ENCODE peak calls at places on chromosomes 16 and 17, in seven cellular contexts. Z is SK-N-SH, H is HepG2, B is HCT116, Y is GM12878, Q is H1, I is K562. K is an unnamed sample. For H3K27me3, the result is how much of the 10 kb centered on the place peaks cover.

GRCh38 chr16:24721830-24722238 is 7.6 kb upstream of the TNRC6A start:
- DNase-seq in H (no peak), Q (no peak), I (no peak), Z (no peak), Y (no peak), B (no peak), K (no peak)

GRCh38 chr17:67211742-67212141 is 33.3 kb downstream of the HELZ start:
- DNase-seq in I (no peak), Q (no peak), Z (no peak), Y (no peak), B (no peak), H (peak), K (no peak)

GRCh38 chr16:67277294-67277998 is 1.9 kb upstream of the PLEKHG4 start:
- DNase-seq in Y (no peak), Z (no peak), I (peak), H (peak), B (peak), Q (no peak), K (no peak)

GRCh38 chr17:17792551-17793377 is 44.0 kb downstream of the SREBF1 start:
- DNase-seq in Q (no peak), B (no peak), H (no peak), Y (no peak), I (peak), Z (peak), K (no peak)

GRCh38 chr16:12131755-12132154 is 155.2 kb downstream of the SNX29 start:
- DNase-seq in H (no peak), Z (no peak), Q (no peak), B (no peak), Y (no peak), I (no peak), K (no peak)

GRCh38 chr16:843771-844170 is 43.2 kb upstream of the GNG13 start:
- DNase-seq in H (no peak), I (no peak), Y (no peak), Z (no peak), B (no peak), Q (no peak), K (no peak)

GRCh38 chr16:65876200-65876498 is 490.3 kb upstream of the CDH5 start:
- DNase-seq in B (no peak), Y (no peak), Z (no peak), I (no peak), H (no peak), Q (no peak), K (no peak)

GRCh38 chr17:49482144-49482817 is 12.8 kb upstream of the NGFR start:
- DNase-seq in Q (no peak), Z (no peak), B (no peak), Y (no peak), H (no peak), I (peak), K (no peak)

GRCh38 chr16:1300664-1301476 is 8.6 kb upstream of the UBE2I start:
- DNase-seq in I (peak), H (peak), Z (peak), B (no peak), Q (peak), Y (no peak), K (peak)

DNA sequence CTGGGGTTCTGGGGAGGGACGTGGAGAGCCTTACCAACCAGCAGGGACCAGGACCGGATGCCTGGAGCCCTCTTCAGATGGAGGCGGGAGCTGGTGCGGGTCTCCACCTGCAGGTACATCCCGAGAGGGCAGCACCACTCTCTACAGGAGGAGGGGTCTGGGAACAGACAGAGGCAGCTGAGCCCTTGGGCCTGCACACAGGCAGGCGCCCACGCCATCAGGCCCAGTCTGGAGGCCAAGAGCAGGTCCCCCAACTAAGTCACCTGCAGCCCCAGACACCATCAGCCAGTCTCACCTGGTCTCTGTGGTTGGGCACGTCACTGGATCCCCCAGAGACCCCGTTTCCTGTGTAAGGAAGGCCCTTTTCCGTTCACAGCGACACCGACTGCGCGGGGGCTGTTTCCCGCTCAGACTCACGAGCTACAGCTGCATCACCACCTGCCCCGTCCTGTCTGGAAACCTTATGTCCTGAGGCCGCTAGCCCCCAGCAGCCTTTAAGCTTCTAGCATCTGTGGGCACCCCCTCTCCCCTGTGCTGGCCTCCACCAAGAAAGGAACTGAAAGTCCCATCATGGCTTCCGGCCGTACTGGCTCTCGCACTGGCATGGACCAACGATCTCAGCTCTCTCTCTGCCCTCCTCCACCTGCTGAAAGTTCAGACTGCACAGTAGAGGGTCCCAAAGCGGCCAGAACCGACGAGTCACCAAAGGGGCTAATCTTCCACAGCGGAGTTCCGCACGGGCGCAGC is 1.2 kb downstream of the CYBC1 start:
- DNase-seq in H (no peak), Q (no peak), Z (peak), I (no peak), B (no peak), Y (peak), K (no peak)
- TF ChIP-seq YY1 in H (no peak), Q (no peak), Z (peak), I (no peak), B (no peak), Y (peak), K (no peak)

DNA sequence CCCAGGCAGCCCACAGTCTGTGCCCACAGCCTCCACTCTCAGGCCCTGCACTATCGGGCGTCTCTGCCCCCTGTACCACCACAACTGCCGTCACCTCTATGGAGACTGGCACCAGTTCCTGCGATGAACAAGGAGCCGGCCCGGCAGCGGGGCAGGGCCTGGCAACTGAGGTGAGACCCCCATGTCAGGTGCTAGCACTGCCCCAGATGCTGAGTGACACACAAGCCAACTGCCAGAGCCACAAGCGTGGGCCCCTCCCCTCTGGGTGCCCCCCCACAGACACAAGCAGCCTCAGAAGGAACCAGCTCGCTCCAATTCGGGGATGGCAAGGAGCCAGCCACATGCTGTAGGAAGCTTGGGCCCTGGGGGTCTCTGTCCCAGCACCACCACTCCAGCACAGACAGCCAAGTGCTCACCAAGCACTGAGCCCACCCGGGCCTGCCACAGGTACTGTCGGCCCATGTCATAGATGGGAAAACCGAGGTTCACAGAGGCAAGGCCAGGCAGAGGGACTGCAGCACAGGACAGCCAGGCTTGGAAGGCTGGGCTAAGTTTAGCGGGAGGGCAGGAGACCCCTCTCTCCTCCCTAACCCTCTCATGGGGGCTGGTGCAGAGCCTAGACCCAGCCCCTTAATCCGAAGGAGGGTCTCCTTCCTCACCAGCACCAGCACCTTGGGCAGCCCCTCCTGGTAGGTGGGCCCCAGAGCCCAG is 1.4 kb upstream of the PVALEF start:
- DNase-seq in Z (no peak), Q (no peak), I (no peak), B (no peak), H (no peak), Y (no peak), K (no peak)
- H3K27me3 ChIP-seq in Z (under half), Q (under half), I (under half), B (under half), H (under half), Y (under half), K (under half)

GRCh38 chr17:73724341-73724740 is 80.1 kb upstream of the SDK2 start:
- DNase-seq in B (no peak), Y (no peak), Q (no peak), Z (no peak), I (no peak), H (no peak), K (no peak)

GRCh38 chr17:73723317-73723716 is 79.1 kb upstream of the SDK2 start:
- DNase-seq in Q (no peak), I (no peak), Y (no peak), H (no peak), Z (no peak), B (no peak), K (no peak)

GRCh38 chr17:73719588-73720071 is 75.4 kb upstream of the SDK2 start:
- DNase-seq in H (peak), Z (peak), Y (no peak), I (no peak), Q (no peak), B (no peak), K (no peak)

GRCh38 chr17:73720187-73720834 is 76.1 kb upstream of the SDK2 start:
- DNase-seq in Y (no peak), I (no peak), B (no peak), Z (no peak), Q (no peak), H (peak), K (no peak)

GRCh38 chr17:73722163-73722562 is 77.9 kb upstream of the SDK2 start:
- DNase-seq in Q (no peak), Z (peak), B (no peak), I (no peak), H (no peak), Y (no peak), K (no peak)
- H3K4me3 ChIP-seq in Q (no peak), Z (no peak), B (no peak), I (no peak), H (no peak), Y (no peak), K (no peak)

DNA sequence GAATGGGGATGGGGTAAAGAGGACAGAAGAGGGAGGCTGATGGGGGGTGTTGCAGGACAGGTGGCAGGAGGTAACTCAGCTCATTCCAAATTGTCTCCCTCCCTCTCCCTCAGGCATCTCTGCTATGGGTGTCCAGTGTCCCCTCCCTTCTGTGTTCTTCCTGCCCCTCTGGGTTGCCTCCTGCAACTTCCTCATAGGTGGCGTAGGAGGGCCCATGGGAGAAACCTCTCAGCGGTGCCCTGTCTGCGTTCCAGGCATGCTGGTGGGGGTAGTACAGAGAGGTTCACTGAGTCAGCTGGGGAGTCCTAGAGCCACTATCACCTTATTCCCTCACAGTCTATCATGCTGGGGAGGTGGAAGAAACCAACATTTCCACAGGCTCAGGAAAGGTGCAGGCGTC is 14.7 kb upstream of the ODF4 start:
- DNase-seq in Q (no peak), Z (no peak), I (no peak), H (no peak), Y (no peak), B (no peak), K (no peak)
- TF ChIP-seq YY1 in Q (no peak), Z (no peak), I (no peak), H (no peak), Y (no peak), B (no peak), K (no peak)

GRCh38 chr17:35491417-35491816 is 42.9 kb upstream of the SLFN13 start:
- DNase-seq in H (no peak), Q (no peak), Y (no peak), B (no peak), I (no peak), Z (no peak), K (no peak)
- H3K27me3 ChIP-seq in H (half or more), Q (half or more), Y (under half), B (under half), I (half or more), Z (half or more), K (half or more)

GRCh38 chr17:83189013-83189672 is 109.7 kb downstream of the METRNL start:
- DNase-seq in B (no peak), H (no peak), Y (no peak), Q (peak), I (no peak), Z (no peak), K (no peak)
- H3K4me3 ChIP-seq in B (no peak), H (no peak), Y (no peak), Q (no peak), I (no peak), Z (no peak), K (no peak)

GRCh38 chr16:57022445-57022844 is 33.1 kb downstream of the NLRC5 start:
- DNase-seq in H (no peak), B (no peak), Q (no peak), I (no peak), Z (no peak), Y (no peak), K (no peak)
- TF ChIP-seq YY1 in H (no peak), B (no peak), Q (no peak), I (no peak), Z (no peak), Y (no peak), K (no peak)

GRCh38 chr17:63995626-63996025 is 2.5 kb upstream of the PRR29 start:
- DNase-seq in Z (peak), Y (no peak), Q (no peak), H (no peak), B (no peak), I (no peak), K (no peak)
- H3K27me3 ChIP-seq in Z (under half), Y (under half), Q (under half), H (half or more), B (under half), I (under half), K (half or more)

GRCh38 chr17:41705271-41705991 is 6.7 kb upstream of the GAST start:
- DNase-seq in Q (peak), H (peak), I (no peak), Y (no peak), B (no peak), Z (no peak), K (peak)
- H3K4me3 ChIP-seq in Q (no peak), H (peak), I (no peak), Y (no peak), B (no peak), Z (no peak), K (no peak)

K was measured in NT2/D1.